ENCODE peak calls at places on chromosomes 5 and 9, in eight cellular contexts. One of them, this sample, is unnamed. For H3K27me3 and H3K4me1, the result is how much of the 10 kb centered on the place peaks cover.

GRCh38 chr5:52799358-52799982 is 11.8 kb downstream of the ITGA1 start:
- DNase-seq in cardiac muscle cell: peak
- DNase-seq in lower lobe of right lung: peak
- DNase-seq in GM23248: peak
- DNase-seq in CD4-positive, alpha-beta memory T cell: no peak
- DNase-seq in mammary epithelial cell: no peak
- DNase-seq in heart left ventricle: peak
- DNase-seq in tibial artery: peak
- DNase-seq in this sample: peak

GRCh38 chr5:180367991-180368390 is 14.9 kb upstream of the GFPT2 start:
- DNase-seq in cardiac muscle cell: no peak
- DNase-seq in lower lobe of right lung: no peak
- DNase-seq in GM23248: no peak
- DNase-seq in CD4-positive, alpha-beta memory T cell: no peak
- DNase-seq in mammary epithelial cell: no peak
- DNase-seq in heart left ventricle: no peak
- DNase-seq in tibial artery: no peak
- DNase-seq in this sample: no peak

GRCh38 chr5:154892370-154892771 is 33.9 kb downstream of the CNOT8 start:
- DNase-seq in cardiac muscle cell: no peak
- DNase-seq in lower lobe of right lung: no peak
- DNase-seq in GM23248: no peak
- DNase-seq in CD4-positive, alpha-beta memory T cell: no peak
- DNase-seq in mammary epithelial cell: no peak
- DNase-seq in heart left ventricle: peak
- DNase-seq in tibial artery: no peak
- DNase-seq in this sample: no peak

GRCh38 chr5:148003226-148003625 is 60.6 kb upstream of the SPINK5 start:
- DNase-seq in cardiac muscle cell: no peak
- DNase-seq in lower lobe of right lung: no peak
- DNase-seq in GM23248: no peak
- DNase-seq in CD4-positive, alpha-beta memory T cell: no peak
- DNase-seq in mammary epithelial cell: no peak
- DNase-seq in heart left ventricle: no peak
- DNase-seq in tibial artery: no peak
- DNase-seq in this sample: no peak

GRCh38 chr5:41625571-41625970 is 115.2 kb upstream of the PLCXD3 start:
- DNase-seq in cardiac muscle cell: no peak
- DNase-seq in lower lobe of right lung: no peak
- DNase-seq in GM23248: no peak
- DNase-seq in CD4-positive, alpha-beta memory T cell: no peak
- DNase-seq in mammary epithelial cell: no peak
- DNase-seq in heart left ventricle: no peak
- DNase-seq in tibial artery: no peak
- DNase-seq in this sample: no peak

GRCh38 chr9:123266655-123267421 is 1.5 kb downstream of the STRBP start:
- DNase-seq in cardiac muscle cell: no peak
- DNase-seq in lower lobe of right lung: no peak
- DNase-seq in GM23248: no peak
- DNase-seq in CD4-positive, alpha-beta memory T cell: no peak
- DNase-seq in mammary epithelial cell: no peak
- DNase-seq in heart left ventricle: no peak
- DNase-seq in tibial artery: no peak
- DNase-seq in this sample: no peak

GRCh38 chr5:140220032-140220697 is 45.2 kb downstream of the CYSTM1 start:
- DNase-seq in cardiac muscle cell: no peak
- DNase-seq in lower lobe of right lung: no peak
- DNase-seq in GM23248: peak
- DNase-seq in CD4-positive, alpha-beta memory T cell: no peak
- DNase-seq in mammary epithelial cell: peak
- DNase-seq in heart left ventricle: no peak
- DNase-seq in tibial artery: no peak
- DNase-seq in this sample: no peak

GRCh38 chr9:19102181-19102630 is 498 bp downstream of the HAUS6 start:
- DNase-seq in cardiac muscle cell: peak
- DNase-seq in lower lobe of right lung: peak
- DNase-seq in GM23248: peak
- DNase-seq in CD4-positive, alpha-beta memory T cell: peak
- DNase-seq in mammary epithelial cell: peak
- DNase-seq in heart left ventricle: peak
- DNase-seq in tibial artery: no peak
- DNase-seq in this sample: no peak

GRCh38 chr5:124570285-124571035 is 176.0 kb downstream of the ZNF608 start:
- DNase-seq in cardiac muscle cell: peak
- DNase-seq in lower lobe of right lung: no peak
- DNase-seq in GM23248: no peak
- DNase-seq in CD4-positive, alpha-beta memory T cell: no peak
- DNase-seq in mammary epithelial cell: no peak
- DNase-seq in heart left ventricle: no peak
- DNase-seq in tibial artery: no peak
- DNase-seq in this sample: no peak

GRCh38 chr9:21993893-21994525 is at the start of gene CDKN2A:
- DNase-seq in cardiac muscle cell: peak
- DNase-seq in lower lobe of right lung: peak
- DNase-seq in GM23248: peak
- DNase-seq in CD4-positive, alpha-beta memory T cell: peak
- DNase-seq in mammary epithelial cell: peak
- DNase-seq in heart left ventricle: no peak
- DNase-seq in tibial artery: no peak
- DNase-seq in this sample: peak

GRCh38 chr5:154849791-154850201 is 607 bp downstream of the FAXDC2 start:
- DNase-seq in cardiac muscle cell: peak
- DNase-seq in lower lobe of right lung: no peak
- DNase-seq in GM23248: peak
- DNase-seq in CD4-positive, alpha-beta memory T cell: no peak
- DNase-seq in mammary epithelial cell: peak
- DNase-seq in heart left ventricle: no peak
- DNase-seq in tibial artery: no peak
- DNase-seq in this sample: no peak

DNA sequence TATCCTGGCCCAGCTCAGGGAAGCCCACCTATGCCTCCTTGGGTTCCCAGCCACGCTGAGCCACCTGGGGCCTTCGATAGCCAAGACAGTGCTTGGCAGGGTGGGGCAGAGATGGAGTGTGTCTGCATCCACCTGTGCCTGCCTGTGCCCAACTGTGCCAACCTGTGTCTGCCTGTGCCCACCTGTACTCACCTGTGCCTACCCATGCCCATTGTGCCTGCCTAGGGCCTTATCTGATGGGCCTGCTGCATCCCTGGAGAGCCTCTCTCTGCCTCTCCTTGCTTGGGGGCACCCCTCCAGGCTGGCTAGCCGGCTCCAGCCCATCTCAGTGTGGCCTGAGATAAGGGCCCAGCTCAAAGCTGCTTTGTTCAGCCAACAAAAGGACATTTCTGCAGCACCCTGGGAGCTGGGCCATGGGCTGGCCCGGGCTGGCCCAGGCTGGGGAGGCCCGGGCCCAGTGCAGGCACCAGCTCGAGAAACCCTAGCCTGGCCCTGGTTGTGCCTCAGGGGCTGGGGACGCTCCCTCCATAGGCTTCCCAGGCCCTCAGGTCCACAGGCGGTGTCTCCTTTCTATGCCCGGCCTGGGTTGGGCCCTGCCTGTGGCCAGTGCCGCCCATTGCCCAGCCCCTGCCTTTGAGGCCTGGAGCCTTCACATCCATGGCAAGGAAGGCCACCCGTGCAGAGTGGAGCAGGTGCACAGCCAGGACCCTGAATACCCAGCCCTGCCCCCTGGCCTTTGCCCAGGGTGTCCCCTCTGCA is 37.3 kb upstream of the NOTCH1 start:
- DNase-seq in cardiac muscle cell: no peak
- DNase-seq in lower lobe of right lung: no peak
- DNase-seq in GM23248: no peak
- DNase-seq in CD4-positive, alpha-beta memory T cell: no peak
- DNase-seq in mammary epithelial cell: no peak
- DNase-seq in heart left ventricle: peak
- DNase-seq in tibial artery: no peak
- DNase-seq in this sample: no peak
- H3K27me3 ChIP-seq in cardiac muscle cell: under half
- H3K27me3 ChIP-seq in lower lobe of right lung: under half
- H3K27me3 ChIP-seq in GM23248: under half
- H3K27me3 ChIP-seq in CD4-positive, alpha-beta memory T cell: under half
- H3K27me3 ChIP-seq in mammary epithelial cell: under half
- H3K27me3 ChIP-seq in heart left ventricle: under half
- H3K27me3 ChIP-seq in tibial artery: under half
- H3K27me3 ChIP-seq in this sample: under half

DNA sequence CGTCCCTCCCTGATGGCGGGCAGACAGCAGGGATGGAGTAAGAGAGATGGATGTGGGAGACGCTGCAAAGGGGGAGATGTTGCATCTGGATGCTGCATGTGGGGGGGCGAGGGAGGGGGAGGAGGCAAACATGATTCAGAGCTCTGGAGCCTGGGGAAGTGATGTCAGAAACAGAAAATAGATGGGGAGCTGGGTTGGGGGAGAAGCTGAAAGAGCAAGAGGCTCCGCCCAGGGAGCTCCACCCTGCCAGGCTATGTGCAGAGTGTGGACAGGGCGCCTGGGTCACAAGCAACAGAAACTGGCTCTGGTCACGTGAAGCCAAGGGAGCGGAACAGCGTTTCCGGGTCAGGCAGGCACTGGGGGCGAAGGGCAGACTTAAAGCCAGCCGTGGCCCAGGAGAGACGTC is 12.7 kb downstream of the UNC5A start:
- DNase-seq in cardiac muscle cell: no peak
- DNase-seq in lower lobe of right lung: no peak
- DNase-seq in GM23248: no peak
- DNase-seq in CD4-positive, alpha-beta memory T cell: no peak
- DNase-seq in mammary epithelial cell: no peak
- DNase-seq in heart left ventricle: peak
- DNase-seq in tibial artery: no peak
- DNase-seq in this sample: no peak
- H3K4me3 ChIP-seq in cardiac muscle cell: no peak
- H3K4me3 ChIP-seq in lower lobe of right lung: no peak
- H3K4me3 ChIP-seq in GM23248: no peak
- H3K4me3 ChIP-seq in CD4-positive, alpha-beta memory T cell: no peak
- H3K4me3 ChIP-seq in mammary epithelial cell: no peak
- H3K4me3 ChIP-seq in heart left ventricle: no peak
- H3K4me3 ChIP-seq in tibial artery: no peak
- H3K4me3 ChIP-seq in this sample: no peak

GRCh38 chr5:138369249-138369648 is 16.8 kb downstream of the KDM3B start:
- DNase-seq in cardiac muscle cell: peak
- DNase-seq in lower lobe of right lung: no peak
- DNase-seq in GM23248: no peak
- DNase-seq in CD4-positive, alpha-beta memory T cell: no peak
- DNase-seq in mammary epithelial cell: no peak
- DNase-seq in heart left ventricle: no peak
- DNase-seq in tibial artery: no peak
- DNase-seq in this sample: no peak

GRCh38 chr5:138369706-138370105 is 17.2 kb downstream of the KDM3B start:
- DNase-seq in cardiac muscle cell: no peak
- DNase-seq in lower lobe of right lung: no peak
- DNase-seq in GM23248: peak
- DNase-seq in CD4-positive, alpha-beta memory T cell: no peak
- DNase-seq in mammary epithelial cell: no peak
- DNase-seq in heart left ventricle: no peak
- DNase-seq in tibial artery: no peak
- DNase-seq in this sample: no peak

GRCh38 chr5:138370537-138370936 is 18.1 kb downstream of the KDM3B start:
- DNase-seq in cardiac muscle cell: no peak
- DNase-seq in lower lobe of right lung: no peak
- DNase-seq in GM23248: peak
- DNase-seq in CD4-positive, alpha-beta memory T cell: no peak
- DNase-seq in mammary epithelial cell: no peak
- DNase-seq in heart left ventricle: no peak
- DNase-seq in tibial artery: no peak
- DNase-seq in this sample: no peak

GRCh38 chr5:138364576-138364975 is 12.1 kb downstream of the KDM3B start:
- DNase-seq in cardiac muscle cell: no peak
- DNase-seq in lower lobe of right lung: no peak
- DNase-seq in GM23248: no peak
- DNase-seq in CD4-positive, alpha-beta memory T cell: no peak
- DNase-seq in mammary epithelial cell: no peak
- DNase-seq in heart left ventricle: no peak
- DNase-seq in tibial artery: no peak
- DNase-seq in this sample: no peak

GRCh38 chr5:138366556-138367382 is 14.3 kb downstream of the KDM3B start:
- DNase-seq in cardiac muscle cell: no peak
- DNase-seq in lower lobe of right lung: no peak
- DNase-seq in GM23248: no peak
- DNase-seq in CD4-positive, alpha-beta memory T cell: no peak
- DNase-seq in mammary epithelial cell: no peak
- DNase-seq in heart left ventricle: no peak
- DNase-seq in tibial artery: no peak
- DNase-seq in this sample: no peak
- H3K4me1 ChIP-seq in cardiac muscle cell: under half
- H3K4me1 ChIP-seq in lower lobe of right lung: half or more
- H3K4me1 ChIP-seq in GM23248: under half
- H3K4me1 ChIP-seq in CD4-positive, alpha-beta memory T cell: under half
- H3K4me1 ChIP-seq in mammary epithelial cell: under half
- H3K4me1 ChIP-seq in heart left ventricle: half or more
- H3K4me1 ChIP-seq in tibial artery: under half
- H3K4me1 ChIP-seq in this sample: under half

GRCh38 chr5:56405116-56405515 is 172.0 kb upstream of the ANKRD55 start:
- DNase-seq in cardiac muscle cell: no peak
- DNase-seq in lower lobe of right lung: no peak
- DNase-seq in GM23248: no peak
- DNase-seq in CD4-positive, alpha-beta memory T cell: no peak
- DNase-seq in mammary epithelial cell: no peak
- DNase-seq in heart left ventricle: no peak
- DNase-seq in tibial artery: no peak
- DNase-seq in this sample: no peak

GRCh38 chr5:56406221-56406620 is 173.1 kb upstream of the ANKRD55 start:
- DNase-seq in cardiac muscle cell: no peak
- DNase-seq in lower lobe of right lung: no peak
- DNase-seq in GM23248: no peak
- DNase-seq in CD4-positive, alpha-beta memory T cell: no peak
- DNase-seq in mammary epithelial cell: no peak
- DNase-seq in heart left ventricle: no peak
- DNase-seq in tibial artery: no peak
- DNase-seq in this sample: no peak

GRCh38 chr5:56405536-56405935 is 172.4 kb upstream of the ANKRD55 start:
- DNase-seq in cardiac muscle cell: no peak
- DNase-seq in lower lobe of right lung: no peak
- DNase-seq in GM23248: no peak
- DNase-seq in CD4-positive, alpha-beta memory T cell: no peak
- DNase-seq in mammary epithelial cell: no peak
- DNase-seq in heart left ventricle: no peak
- DNase-seq in tibial artery: no peak
- DNase-seq in this sample: no peak

GRCh38 chr5:56409331-56410190 is 176.4 kb upstream of the ANKRD55 start:
- DNase-seq in cardiac muscle cell: peak
- DNase-seq in lower lobe of right lung: no peak
- DNase-seq in GM23248: peak
- DNase-seq in CD4-positive, alpha-beta memory T cell: no peak
- DNase-seq in mammary epithelial cell: peak
- DNase-seq in heart left ventricle: peak
- DNase-seq in tibial artery: peak
- DNase-seq in this sample: peak

GRCh38 chr5:56406838-56407237 is 173.7 kb upstream of the ANKRD55 start:
- DNase-seq in cardiac muscle cell: no peak
- DNase-seq in lower lobe of right lung: no peak
- DNase-seq in GM23248: no peak
- DNase-seq in CD4-positive, alpha-beta memory T cell: no peak
- DNase-seq in mammary epithelial cell: no peak
- DNase-seq in heart left ventricle: no peak
- DNase-seq in tibial artery: no peak
- DNase-seq in this sample: no peak
- H3K27me3 ChIP-seq in cardiac muscle cell: under half
- H3K27me3 ChIP-seq in lower lobe of right lung: under half
- H3K27me3 ChIP-seq in GM23248: under half
- H3K27me3 ChIP-seq in CD4-positive, alpha-beta memory T cell: under half
- H3K27me3 ChIP-seq in mammary epithelial cell: under half
- H3K27me3 ChIP-seq in heart left ventricle: under half
- H3K27me3 ChIP-seq in tibial artery: under half
- H3K27me3 ChIP-seq in this sample: under half